ENCODE peak calls at places on chromosomes 12 and 14, in five cellular contexts. One of them, this sample, is unnamed.
A peak's percentile ranks its signal among the peaks of the same experiment; 100 is the strongest.

GRCh38 chr12:74780458-74781241 is 243.0 kb downstream of the ATXN7L3B start:
- DNase-seq in trophoblast cell: no peak
- DNase-seq in H1: no peak
- DNase-seq in neuronal stem cell: no peak
- DNase-seq in IMR-90: peak; percentile 46
- DNase-seq in this sample: no peak

GRCh38 chr14:102629011-102629444 is 36.6 kb downstream of the RCOR1 start:
- DNase-seq in IMR-90: no peak
- DNase-seq in trophoblast cell: no peak
- DNase-seq in H1: no peak
- DNase-seq in neuronal stem cell: no peak
- DNase-seq in this sample: no peak

GRCh38 chr12:121992059-121992879 is 29.4 kb upstream of the BCL7A start:
- DNase-seq in H1: no peak
- DNase-seq in trophoblast cell: peak; percentile 57
- DNase-seq in neuronal stem cell: no peak
- DNase-seq in IMR-90: peak; percentile 99
- DNase-seq in this sample: no peak

GRCh38 chr12:73486256-73486655 is 1051.4 kb upstream of the ATXN7L3B start:
- DNase-seq in H1: no peak
- DNase-seq in neuronal stem cell: no peak
- DNase-seq in IMR-90: no peak
- DNase-seq in trophoblast cell: no peak
- DNase-seq in this sample: no peak

GRCh38 chr14:101845896-101846295 is 84.4 kb downstream of the PPP2R5C start:
- DNase-seq in trophoblast cell: no peak
- DNase-seq in neuronal stem cell: no peak
- DNase-seq in IMR-90: no peak
- DNase-seq in H1: no peak
- DNase-seq in this sample: no peak

GRCh38 chr12:95326450-95326849 is 108.8 kb downstream of the VEZT start:
- DNase-seq in H1: no peak
- DNase-seq in IMR-90: peak; percentile 77
- DNase-seq in neuronal stem cell: no peak
- DNase-seq in trophoblast cell: no peak
- DNase-seq in this sample: no peak

GRCh38 chr12:46818654-46819053 is 7.1 kb downstream of the SLC38A4 start:
- DNase-seq in H1: no peak
- DNase-seq in IMR-90: no peak
- DNase-seq in trophoblast cell: no peak
- DNase-seq in neuronal stem cell: no peak
- DNase-seq in this sample: no peak

GRCh38 chr14:95502381-95502950 is 14.0 kb downstream of the SYNE3 start:
- DNase-seq in IMR-90: no peak
- DNase-seq in neuronal stem cell: no peak
- DNase-seq in H1: no peak
- DNase-seq in trophoblast cell: peak; percentile 92
- DNase-seq in this sample: no peak

GRCh38 chr12:132302466-132303358 is 26.7 kb downstream of the GALNT9 start:
- DNase-seq in IMR-90: no peak
- DNase-seq in H1: no peak
- DNase-seq in neuronal stem cell: no peak
- DNase-seq in trophoblast cell: no peak
- DNase-seq in this sample: no peak

GRCh38 chr12:123160801-123161487 is 10.1 kb upstream of the PITPNM2 start:
- DNase-seq in IMR-90: peak; percentile 35
- DNase-seq in neuronal stem cell: no peak
- DNase-seq in H1: no peak
- DNase-seq in trophoblast cell: no peak
- DNase-seq in this sample: no peak

GRCh38 chr12:114414031-114414865 is 8.3 kb upstream of the TBX5 start:
- DNase-seq in H1: no peak
- DNase-seq in trophoblast cell: no peak
- DNase-seq in neuronal stem cell: no peak
- DNase-seq in IMR-90: peak; percentile 46
- DNase-seq in this sample: no peak

GRCh38 chr12:97142737-97143450 is 235.8 kb downstream of the NEDD1 start:
- DNase-seq in IMR-90: no peak
- DNase-seq in trophoblast cell: no peak
- DNase-seq in H1: no peak
- DNase-seq in neuronal stem cell: peak; percentile 56
- DNase-seq in this sample: no peak

GRCh38 chr12:97134495-97134894 is 227.4 kb downstream of the NEDD1 start:
- DNase-seq in neuronal stem cell: no peak
- DNase-seq in IMR-90: no peak
- DNase-seq in H1: no peak
- DNase-seq in trophoblast cell: no peak
- DNase-seq in this sample: no peak

DNA sequence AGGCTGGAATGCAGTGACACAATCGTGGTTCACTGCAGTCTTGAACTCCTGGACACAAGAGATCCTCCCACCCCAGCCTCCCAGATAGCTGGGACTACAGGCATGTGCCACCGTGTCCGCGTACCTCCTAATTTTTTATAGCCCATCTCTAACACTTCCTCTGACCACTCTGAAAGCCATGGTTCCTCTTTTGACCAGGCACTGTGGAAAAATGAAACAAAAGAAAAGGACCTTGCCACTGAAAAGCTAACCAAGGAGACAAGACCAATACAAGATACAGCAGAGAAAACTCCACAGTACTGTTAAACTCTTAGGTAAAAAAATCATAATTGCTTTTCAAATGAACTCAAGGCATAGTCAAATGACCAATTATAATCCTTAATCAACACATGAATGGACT is 233.3 kb downstream of the NEDD1 start:
- DNase-seq in trophoblast cell: no peak
- DNase-seq in H1: no peak
- DNase-seq in IMR-90: no peak
- DNase-seq in neuronal stem cell: no peak
- DNase-seq in this sample: no peak
- H3K14ac ChIP-seq in trophoblast cell: no peak overlapping the region
- H3K14ac ChIP-seq in H1: no peak overlapping the region
- H3K14ac ChIP-seq in IMR-90: no peak overlapping the region
- H3K14ac ChIP-seq in neuronal stem cell: no peak overlapping the region
- H3K14ac ChIP-seq in this sample: no peak overlapping the region

GRCh38 chr12:105107497-105108371 is at the start of gene WASHC4:
- DNase-seq in IMR-90: peak; percentile 85
- DNase-seq in H1: peak; percentile 91
- DNase-seq in trophoblast cell: peak; percentile 94
- DNase-seq in neuronal stem cell: peak; percentile 87
- DNase-seq in this sample: peak; percentile 96
- H3K14ac ChIP-seq in IMR-90: peak within 1 kb of the TSS; percentile 99
- H3K14ac ChIP-seq in H1: peak within 1 kb of the TSS; percentile 31
- H3K14ac ChIP-seq in trophoblast cell: peak within 1 kb of the TSS; percentile 89
- H3K14ac ChIP-seq in neuronal stem cell: peak within 1 kb of the TSS; percentile 95
- H3K14ac ChIP-seq in this sample: peak within 1 kb of the TSS; percentile 77

GRCh38 chr14:90393966-90394365 is 2.9 kb upstream of the CALM1 start:
- DNase-seq in trophoblast cell: no peak
- DNase-seq in neuronal stem cell: no peak
- DNase-seq in H1: no peak
- DNase-seq in IMR-90: no peak
- DNase-seq in this sample: no peak

GRCh38 chr14:90397401-90398314 is 829 bp downstream of the CALM1 start:
- DNase-seq in neuronal stem cell: peak; percentile 46
- DNase-seq in H1: peak; percentile 65
- DNase-seq in IMR-90: peak; percentile 24
- DNase-seq in trophoblast cell: peak; percentile 67
- DNase-seq in this sample: peak; percentile 53

GRCh38 chr14:90398841-90399540 is 2.2 kb downstream of the CALM1 start:
- DNase-seq in trophoblast cell: no peak
- DNase-seq in neuronal stem cell: no peak
- DNase-seq in IMR-90: no peak
- DNase-seq in H1: no peak
- DNase-seq in this sample: no peak

GRCh38 chr14:90398315-90398811 is 1.5 kb downstream of the CALM1 start:
- DNase-seq in IMR-90: no peak
- DNase-seq in H1: peak; percentile 54
- DNase-seq in trophoblast cell: peak; percentile 46
- DNase-seq in neuronal stem cell: no peak
- DNase-seq in this sample: peak; percentile 43

DNA sequence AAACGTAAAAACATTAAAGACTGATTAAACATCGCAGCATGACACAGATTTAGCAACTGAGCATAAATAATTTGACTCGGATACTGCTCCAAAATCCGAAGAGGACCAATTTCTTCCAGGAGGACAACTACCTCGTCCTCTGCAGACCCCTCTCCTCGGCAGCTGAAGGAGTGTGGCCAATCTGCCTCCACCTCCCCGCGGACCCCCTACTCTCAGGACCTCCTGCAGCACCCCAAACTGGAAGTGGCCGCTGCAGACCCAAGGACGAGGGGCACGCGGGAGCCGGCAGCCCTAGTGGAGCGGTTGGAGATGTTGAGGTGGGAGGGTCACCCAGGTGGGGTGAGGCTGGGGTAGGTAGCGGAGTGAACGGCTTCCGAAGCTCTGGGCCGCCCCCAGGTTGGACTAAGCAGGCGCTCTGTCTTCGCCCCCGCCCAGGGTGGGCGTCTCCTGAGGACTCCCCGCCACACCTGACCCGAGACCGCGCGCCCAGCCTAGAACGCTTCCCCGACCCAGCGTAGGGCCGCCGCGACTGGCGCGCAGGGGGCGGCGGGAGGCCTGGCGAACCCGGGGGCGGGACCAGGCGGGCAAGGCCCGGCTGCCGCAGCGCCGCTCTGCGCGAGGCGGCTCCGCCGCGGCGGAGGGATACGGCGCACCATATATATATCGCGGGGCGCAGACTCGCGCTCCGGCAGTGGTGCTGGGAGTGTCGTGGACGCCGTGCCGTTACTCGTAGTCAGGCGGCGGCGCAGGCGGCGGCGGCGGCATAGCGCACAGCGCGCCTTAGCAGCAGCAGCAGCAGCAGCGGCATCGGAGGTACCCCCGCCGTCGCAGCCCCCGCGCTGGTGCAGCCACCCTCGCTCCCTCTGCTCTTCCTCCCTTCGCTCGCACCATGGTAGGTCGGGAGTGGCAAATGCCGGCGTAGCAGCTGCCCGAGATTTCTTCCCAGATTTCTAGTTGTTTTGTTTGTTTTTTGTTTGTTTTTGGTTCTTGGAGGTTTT is at the start of gene CALM1:
- DNase-seq in H1: peak; percentile 97
- DNase-seq in neuronal stem cell: peak; percentile 91
- DNase-seq in trophoblast cell: peak; percentile 72
- DNase-seq in IMR-90: peak; percentile 93
- DNase-seq in this sample: peak; percentile 93
- H3K14ac ChIP-seq in H1: no peak within 1 kb of the TSS
- H3K14ac ChIP-seq in neuronal stem cell: peak within 1 kb of the TSS; percentile 98
- H3K14ac ChIP-seq in trophoblast cell: peak within 1 kb of the TSS; percentile 90
- H3K14ac ChIP-seq in IMR-90: peak within 1 kb of the TSS; percentile 86
- H3K14ac ChIP-seq in this sample: peak within 1 kb of the TSS; percentile 51

DNA sequence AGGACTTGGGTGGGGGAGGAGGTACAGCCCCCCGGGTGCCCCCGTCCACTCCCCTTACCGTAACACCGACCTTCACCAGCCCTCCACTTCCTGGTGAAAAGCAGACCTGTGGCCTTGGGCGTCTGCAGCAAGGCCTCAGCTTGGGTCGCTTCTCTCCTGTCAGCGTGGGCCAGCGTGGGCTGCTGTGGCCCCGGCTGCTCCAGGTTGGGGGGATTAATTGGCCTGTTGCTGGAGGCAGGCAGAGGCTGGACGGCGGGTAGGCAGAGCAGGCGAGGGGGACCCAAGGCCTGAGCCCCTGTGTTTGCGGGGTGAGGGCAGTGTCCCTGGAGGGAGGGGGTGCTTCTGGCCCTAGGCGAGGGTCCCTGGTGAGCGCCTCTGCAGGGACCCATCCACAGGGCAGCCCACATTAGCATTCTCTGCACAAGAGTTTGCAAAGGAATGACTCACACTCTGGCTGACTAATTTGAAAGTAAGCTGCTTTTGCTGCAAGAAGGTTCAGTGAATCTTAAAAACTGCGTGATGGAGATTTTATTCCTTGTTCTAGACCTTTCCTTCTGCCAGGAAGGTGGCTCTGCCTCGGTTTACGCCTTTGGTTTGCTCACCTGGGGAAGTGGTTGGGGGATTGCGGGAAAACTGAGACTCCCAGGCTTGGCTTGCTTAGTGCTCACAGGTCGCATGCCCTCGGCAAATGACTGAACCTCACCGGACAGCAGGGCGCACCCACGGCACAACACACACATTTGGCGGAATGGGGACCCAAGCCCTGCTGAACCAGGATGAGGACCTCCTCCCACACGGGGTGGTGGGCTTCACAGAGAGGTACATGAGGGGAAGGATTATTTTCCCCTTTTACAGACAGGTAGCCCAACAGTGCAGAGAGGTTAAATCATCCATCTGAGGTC is 37.8 kb upstream of the DLK1 start:
- DNase-seq in IMR-90: peak; percentile 82
- DNase-seq in trophoblast cell: no peak
- DNase-seq in neuronal stem cell: no peak
- DNase-seq in H1: no peak
- DNase-seq in this sample: no peak
- H3K14ac ChIP-seq in IMR-90: peak overlapping the region; percentile 92
- H3K14ac ChIP-seq in trophoblast cell: no peak overlapping the region
- H3K14ac ChIP-seq in neuronal stem cell: peak overlapping the region; percentile 47
- H3K14ac ChIP-seq in H1: no peak overlapping the region
- H3K14ac ChIP-seq in this sample: peak overlapping the region; percentile 38

DNA sequence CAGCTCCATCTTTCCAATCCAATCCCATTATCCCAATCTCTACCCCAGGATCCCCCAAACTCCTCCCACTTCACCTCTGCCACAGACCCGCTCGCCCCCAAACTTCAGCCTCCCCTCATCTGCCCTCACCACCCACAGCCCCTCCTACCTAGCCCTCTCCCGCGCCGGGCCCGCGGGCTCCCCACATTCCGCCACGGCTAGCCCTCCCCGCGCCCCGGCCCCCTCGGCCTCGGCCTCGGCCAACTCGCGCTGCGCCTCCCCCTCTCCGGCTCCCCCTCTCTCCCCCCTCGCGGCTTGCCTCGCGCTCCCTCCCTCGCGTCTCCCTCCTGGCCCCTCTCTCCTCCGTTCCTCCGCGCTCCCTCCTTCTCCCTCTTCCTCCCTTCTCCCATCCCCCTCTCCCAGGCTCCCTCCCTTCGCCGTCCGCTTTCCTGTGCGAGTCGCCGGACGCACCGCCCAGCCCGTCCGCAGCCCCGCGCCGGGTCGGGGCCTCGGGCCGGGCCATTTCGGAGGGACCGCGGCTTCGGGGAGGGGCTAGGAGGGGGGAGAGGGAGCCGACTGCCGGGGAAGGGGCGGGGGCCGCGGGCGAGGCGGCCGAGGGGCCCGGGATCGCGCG is at the start of gene ATN1:
- DNase-seq in neuronal stem cell: peak; percentile 63
- DNase-seq in IMR-90: peak; percentile 78
- DNase-seq in H1: peak; percentile 83
- DNase-seq in trophoblast cell: no peak
- DNase-seq in this sample: peak; percentile 88
- H3K14ac ChIP-seq in neuronal stem cell: no peak within 1 kb of the TSS
- H3K14ac ChIP-seq in IMR-90: peak within 1 kb of the TSS; percentile 96
- H3K14ac ChIP-seq in H1: no peak within 1 kb of the TSS
- H3K14ac ChIP-seq in trophoblast cell: peak within 1 kb of the TSS; percentile 96
- H3K14ac ChIP-seq in this sample: peak within 1 kb of the TSS; percentile 38

GRCh38 chr12:49367381-49368239 is at the start of gene SPATS2:
- DNase-seq in H1: peak; percentile 99
- DNase-seq in neuronal stem cell: no peak
- DNase-seq in trophoblast cell: no peak
- DNase-seq in IMR-90: no peak
- DNase-seq in this sample: peak; percentile 99
- H3K14ac ChIP-seq in H1: no peak within 1 kb of the TSS
- H3K14ac ChIP-seq in neuronal stem cell: peak within 1 kb of the TSS; percentile 99
- H3K14ac ChIP-seq in trophoblast cell: peak within 1 kb of the TSS; percentile 98
- H3K14ac ChIP-seq in IMR-90: peak within 1 kb of the TSS; percentile 84
- H3K14ac ChIP-seq in this sample: peak within 1 kb of the TSS; percentile 72